ENCODE peak calls at places on chromosomes 16 and 17, in eight cellular contexts. One of them, this sample, is unnamed.
A peak's percentile ranks its signal among the peaks of the same experiment; 100 is the strongest.

GRCh38 chr16:68902376-68903345 is 59.3 kb downstream of the TANGO6 start:
- DNase-seq in stomach: no peak
- DNase-seq in cardiac muscle cell: peak; percentile 79
- DNase-seq in A549: peak; percentile 58
- DNase-seq in H1: no peak
- DNase-seq in HFF-Myc: no peak
- DNase-seq in AG09309: peak; percentile 18
- DNase-seq in endothelial cell of umbilical vein: peak; percentile 77
- DNase-seq in this sample: no peak

GRCh38 chr16:6482861-6483530 is 849.6 kb upstream of the RBFOX1 start:
- DNase-seq in stomach: no peak
- DNase-seq in cardiac muscle cell: no peak
- DNase-seq in A549: no peak
- DNase-seq in H1: no peak
- DNase-seq in HFF-Myc: no peak
- DNase-seq in AG09309: no peak
- DNase-seq in endothelial cell of umbilical vein: no peak
- DNase-seq in this sample: no peak

GRCh38 chr17:76822184-76822778 is 45.9 kb upstream of the MGAT5B start:
- DNase-seq in stomach: no peak
- DNase-seq in cardiac muscle cell: no peak
- DNase-seq in A549: no peak
- DNase-seq in H1: no peak
- DNase-seq in HFF-Myc: no peak
- DNase-seq in AG09309: no peak
- DNase-seq in endothelial cell of umbilical vein: no peak
- DNase-seq in this sample: no peak

GRCh38 chr17:8124350-8125195 is 667 bp upstream of the HES7 start:
- DNase-seq in stomach: no peak
- DNase-seq in cardiac muscle cell: peak; percentile 30
- DNase-seq in A549: no peak
- DNase-seq in H1: no peak
- DNase-seq in HFF-Myc: no peak
- DNase-seq in AG09309: no peak
- DNase-seq in endothelial cell of umbilical vein: peak; percentile 29
- DNase-seq in this sample: no peak

GRCh38 chr16:57810197-57811024 is 8.1 kb upstream of the KIFC3 start:
- DNase-seq in stomach: peak; percentile 90
- DNase-seq in cardiac muscle cell: no peak
- DNase-seq in A549: peak; percentile 94
- DNase-seq in H1: no peak
- DNase-seq in HFF-Myc: no peak
- DNase-seq in AG09309: no peak
- DNase-seq in endothelial cell of umbilical vein: peak; percentile 89
- DNase-seq in this sample: no peak

GRCh38 chr16:84700518-84701277 is 898 bp downstream of the USP10 start:
- DNase-seq in stomach: no peak
- DNase-seq in cardiac muscle cell: peak; percentile 35
- DNase-seq in A549: peak; percentile 13
- DNase-seq in H1: no peak
- DNase-seq in HFF-Myc: no peak
- DNase-seq in AG09309: no peak
- DNase-seq in endothelial cell of umbilical vein: peak; percentile 46
- DNase-seq in this sample: no peak

GRCh38 chr16:70769131-70769530 is 31.8 kb downstream of the VAC14 start:
- DNase-seq in stomach: no peak
- DNase-seq in cardiac muscle cell: no peak
- DNase-seq in A549: no peak
- DNase-seq in H1: no peak
- DNase-seq in HFF-Myc: no peak
- DNase-seq in AG09309: no peak
- DNase-seq in endothelial cell of umbilical vein: no peak
- DNase-seq in this sample: no peak

GRCh38 chr16:11138769-11139623 is 117.0 kb downstream of the SOCS1 start:
- DNase-seq in stomach: no peak
- DNase-seq in cardiac muscle cell: no peak
- DNase-seq in A549: no peak
- DNase-seq in H1: no peak
- DNase-seq in HFF-Myc: no peak
- DNase-seq in AG09309: peak; percentile 11
- DNase-seq in endothelial cell of umbilical vein: no peak
- DNase-seq in this sample: no peak

GRCh38 chr16:85187886-85188285 is 75.6 kb upstream of the CIBAR2 start:
- DNase-seq in stomach: no peak
- DNase-seq in cardiac muscle cell: no peak
- DNase-seq in A549: no peak
- DNase-seq in H1: no peak
- DNase-seq in HFF-Myc: no peak
- DNase-seq in AG09309: no peak
- DNase-seq in endothelial cell of umbilical vein: no peak
- DNase-seq in this sample: no peak

GRCh38 chr16:46949216-46949892 is 24.1 kb downstream of the DNAJA2 start:
- DNase-seq in stomach: peak; percentile 21
- DNase-seq in cardiac muscle cell: no peak
- DNase-seq in A549: no peak
- DNase-seq in H1: no peak
- DNase-seq in HFF-Myc: no peak
- DNase-seq in AG09309: no peak
- DNase-seq in endothelial cell of umbilical vein: no peak
- DNase-seq in this sample: peak; percentile 17

DNA sequence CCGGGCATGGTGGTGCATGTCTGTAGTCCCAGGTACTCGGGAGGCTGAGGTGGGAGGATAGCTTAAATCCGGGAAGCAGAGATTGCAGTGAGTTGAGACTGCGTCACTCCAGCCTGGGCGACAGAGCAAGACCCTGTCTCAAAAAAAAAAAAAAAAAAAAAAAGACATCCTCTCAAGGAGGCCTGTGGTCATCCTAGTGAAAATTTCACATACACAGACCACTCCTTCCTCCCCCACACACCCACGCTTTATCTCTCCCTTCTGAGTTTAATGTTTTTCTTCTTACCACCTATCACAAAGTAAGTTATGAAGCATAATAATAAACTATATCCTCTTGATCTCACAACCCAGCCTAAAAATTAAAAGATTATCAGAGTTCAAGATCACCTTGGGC is 1.3 kb upstream of the NOL11 start:
- DNase-seq in stomach: no peak
- DNase-seq in cardiac muscle cell: no peak
- DNase-seq in A549: no peak
- DNase-seq in H1: no peak
- DNase-seq in HFF-Myc: no peak
- DNase-seq in AG09309: no peak
- DNase-seq in endothelial cell of umbilical vein: no peak
- DNase-seq in this sample: no peak
- H3K4me3 ChIP-seq in stomach: no peak overlapping the region
- H3K4me3 ChIP-seq in cardiac muscle cell: no peak overlapping the region
- H3K4me3 ChIP-seq in A549: no peak overlapping the region
- H3K4me3 ChIP-seq in H1: no peak overlapping the region
- H3K4me3 ChIP-seq in HFF-Myc: no peak overlapping the region
- H3K4me3 ChIP-seq in AG09309: no peak overlapping the region
- H3K4me3 ChIP-seq in endothelial cell of umbilical vein: no peak overlapping the region
- H3K4me3 ChIP-seq in this sample: no peak overlapping the region

DNA sequence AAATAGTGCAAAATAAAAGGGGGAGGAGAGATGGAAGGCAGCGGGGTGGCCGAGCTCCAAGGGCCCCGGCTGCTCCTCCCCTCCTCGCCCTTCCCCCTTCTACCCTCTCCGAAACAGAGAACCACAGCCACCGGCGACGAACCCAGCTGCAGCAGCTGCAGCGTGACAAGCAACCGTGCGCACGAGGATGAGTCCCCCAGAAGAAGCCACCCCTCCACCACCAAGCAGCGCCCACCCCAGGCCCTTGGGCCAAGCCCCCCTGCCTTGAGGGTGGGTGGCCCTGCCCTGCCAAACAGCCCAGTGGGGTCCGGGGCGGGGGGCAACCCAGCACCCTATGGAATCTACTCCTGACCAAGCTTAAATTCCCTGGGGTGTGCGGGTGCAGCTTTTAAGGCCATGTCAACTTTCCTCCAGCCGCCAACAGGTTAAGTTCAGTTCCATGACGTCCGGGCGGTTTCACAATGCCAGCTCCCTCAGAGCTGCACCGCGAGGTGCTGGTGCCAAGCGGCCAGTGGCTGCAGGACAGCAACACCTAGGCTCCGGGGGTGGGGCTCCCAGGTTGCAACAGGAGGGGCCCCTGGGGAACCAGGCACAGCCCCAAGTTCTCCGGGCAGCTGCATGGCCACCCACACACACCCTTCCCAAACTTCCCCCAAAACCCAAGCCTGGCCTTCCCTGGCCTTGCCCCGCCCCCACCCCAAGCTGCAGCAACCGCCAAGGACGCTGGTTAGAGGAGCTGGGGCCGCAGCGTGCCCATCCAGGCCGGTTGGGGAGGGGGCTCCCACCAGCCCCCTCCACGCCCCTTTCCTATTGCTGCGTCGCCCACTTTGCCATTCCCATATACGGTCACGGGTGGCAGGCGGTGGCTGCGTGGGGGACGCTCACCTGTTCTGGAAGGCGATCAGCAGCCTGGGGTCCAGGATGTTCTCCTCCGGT is 2.0 kb downstream of the CBX4 start:
- DNase-seq in stomach: peak; percentile 96
- DNase-seq in cardiac muscle cell: peak; percentile 78
- DNase-seq in A549: peak; percentile 80
- DNase-seq in H1: no peak
- DNase-seq in HFF-Myc: no peak
- DNase-seq in AG09309: no peak
- DNase-seq in endothelial cell of umbilical vein: no peak
- DNase-seq in this sample: peak; percentile 84
- TF ChIP-seq CTCF in stomach: peak; percentile 29
- TF ChIP-seq CTCF in cardiac muscle cell: peak; percentile 12
- TF ChIP-seq CTCF in A549: no peak
- TF ChIP-seq CTCF in H1: no peak
- TF ChIP-seq CTCF in HFF-Myc: no peak
- TF ChIP-seq CTCF in AG09309: no peak
- TF ChIP-seq CTCF in endothelial cell of umbilical vein: no peak
- TF ChIP-seq CTCF in this sample: peak; percentile 7

DNA sequence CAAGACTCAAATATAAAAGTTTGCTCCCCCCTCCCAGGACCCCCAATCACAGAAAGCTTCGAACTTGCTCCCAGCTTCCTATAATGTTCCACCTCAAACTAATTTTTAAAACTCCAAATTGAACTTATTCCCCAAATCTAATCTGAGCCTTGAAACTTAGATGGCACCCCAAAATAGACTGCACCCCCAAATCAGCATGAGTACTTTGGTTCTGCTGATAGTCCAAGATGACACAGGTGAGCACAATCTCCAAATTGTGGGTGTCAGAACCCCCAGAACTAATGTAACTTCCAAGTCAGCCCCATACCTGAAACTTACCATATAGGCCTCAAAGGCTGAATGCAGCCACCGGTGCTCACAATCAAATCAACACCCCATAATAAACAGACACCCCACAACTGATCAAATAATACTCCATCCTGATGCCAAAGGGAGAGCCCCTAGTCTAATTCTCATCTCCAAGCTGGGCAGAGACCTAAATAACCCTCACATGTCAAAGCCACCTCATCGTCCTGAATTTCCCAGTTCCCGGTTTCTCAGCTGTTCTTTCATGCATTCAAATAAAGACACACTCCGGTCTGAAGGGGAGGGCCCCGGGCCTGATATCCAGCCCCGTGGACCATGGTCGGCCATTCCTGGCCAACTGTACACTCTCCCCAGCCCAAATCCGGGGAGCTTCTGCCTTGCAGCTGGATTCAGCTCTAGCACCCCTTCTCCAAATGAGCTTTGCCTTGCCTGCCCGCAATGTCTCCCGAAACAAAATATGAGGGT is 1.8 kb upstream of the BCL6B start:
- DNase-seq in stomach: no peak
- DNase-seq in cardiac muscle cell: no peak
- DNase-seq in A549: no peak
- DNase-seq in H1: no peak
- DNase-seq in HFF-Myc: no peak
- DNase-seq in AG09309: no peak
- DNase-seq in endothelial cell of umbilical vein: peak; percentile 60
- DNase-seq in this sample: no peak
- H3K4me3 ChIP-seq in stomach: no peak overlapping the region
- H3K4me3 ChIP-seq in cardiac muscle cell: no peak overlapping the region
- H3K4me3 ChIP-seq in A549: no peak overlapping the region
- H3K4me3 ChIP-seq in H1: no peak overlapping the region
- H3K4me3 ChIP-seq in HFF-Myc: no peak overlapping the region
- H3K4me3 ChIP-seq in AG09309: no peak overlapping the region
- H3K4me3 ChIP-seq in endothelial cell of umbilical vein: no peak overlapping the region
- H3K4me3 ChIP-seq in this sample: no peak overlapping the region

GRCh38 chr16:66553223-66553622 is 847 bp downstream of the CKLF start:
- DNase-seq in stomach: peak; percentile 29
- DNase-seq in cardiac muscle cell: no peak
- DNase-seq in A549: no peak
- DNase-seq in H1: no peak
- DNase-seq in HFF-Myc: no peak
- DNase-seq in AG09309: no peak
- DNase-seq in endothelial cell of umbilical vein: peak; percentile 14
- DNase-seq in this sample: no peak

GRCh38 chr16:66552288-66553143 is at the start of gene CKLF:
- DNase-seq in stomach: peak; percentile 95
- DNase-seq in cardiac muscle cell: peak; percentile 90
- DNase-seq in A549: peak; percentile 92
- DNase-seq in H1: peak; percentile 73
- DNase-seq in HFF-Myc: peak; percentile 65
- DNase-seq in AG09309: peak; percentile 31
- DNase-seq in endothelial cell of umbilical vein: peak; percentile 96
- DNase-seq in this sample: peak; percentile 50

GRCh38 chr16:66551788-66552287 is 538 bp upstream of the CKLF start:
- DNase-seq in stomach: no peak
- DNase-seq in cardiac muscle cell: no peak
- DNase-seq in A549: no peak
- DNase-seq in H1: no peak
- DNase-seq in HFF-Myc: no peak
- DNase-seq in AG09309: no peak
- DNase-seq in endothelial cell of umbilical vein: no peak
- DNase-seq in this sample: no peak

GRCh38 chr16:66549284-66550131 is at the start of gene TK2:
- DNase-seq in stomach: peak; percentile 75
- DNase-seq in cardiac muscle cell: peak; percentile 78
- DNase-seq in A549: peak; percentile 65
- DNase-seq in H1: no peak
- DNase-seq in HFF-Myc: peak; percentile 6
- DNase-seq in AG09309: no peak
- DNase-seq in endothelial cell of umbilical vein: peak; percentile 66
- DNase-seq in this sample: no peak

GRCh38 chr16:66551362-66551761 is 1.0 kb upstream of the CKLF start:
- DNase-seq in stomach: no peak
- DNase-seq in cardiac muscle cell: peak; percentile 27
- DNase-seq in A549: peak; percentile 59
- DNase-seq in H1: no peak
- DNase-seq in HFF-Myc: peak; percentile 17
- DNase-seq in AG09309: no peak
- DNase-seq in endothelial cell of umbilical vein: peak; percentile 24
- DNase-seq in this sample: no peak
- TF ChIP-seq CTCF in stomach: peak; percentile 37
- TF ChIP-seq CTCF in cardiac muscle cell: peak; percentile 20
- TF ChIP-seq CTCF in A549: no peak
- TF ChIP-seq CTCF in H1: peak; percentile 68
- TF ChIP-seq CTCF in HFF-Myc: no peak
- TF ChIP-seq CTCF in AG09309: peak; percentile 22
- TF ChIP-seq CTCF in endothelial cell of umbilical vein: peak; percentile 24
- TF ChIP-seq CTCF in this sample: peak; percentile 6

This sample was measured in LNCaP clone FGC.